ENCODE peak calls at places on chromosomes 4 and X, in ten cellular contexts. One of them, this sample, is unnamed.

GRCh38 chr4:22179124-22179874 is 230.7 kb upstream of the KCNIP4 start:
- DNase-seq in GM23338: no peak
- DNase-seq in brain microvascular endothelial cell: peak; percentile 86
- DNase-seq in fibroblast of the aortic adventitia: peak; percentile 98
- DNase-seq in tibial artery: no peak
- DNase-seq in IMR-90: peak; percentile 77
- DNase-seq in uterus: no peak
- DNase-seq in heart left ventricle: no peak
- DNase-seq in astrocyte of the spinal cord: peak; percentile 93
- DNase-seq in H9: no peak
- DNase-seq in this sample: peak; percentile 21

GRCh38 chr4:127240721-127241120 is 392.0 kb upstream of the INTU start:
- DNase-seq in heart left ventricle: no peak
- DNase-seq in fibroblast of the aortic adventitia: peak; percentile 4
- DNase-seq in uterus: no peak
- DNase-seq in astrocyte of the spinal cord: no peak
- DNase-seq in tibial artery: no peak
- DNase-seq in IMR-90: no peak
- DNase-seq in H9: no peak
- DNase-seq in GM23338: no peak
- DNase-seq in brain microvascular endothelial cell: no peak
- DNase-seq in this sample: no peak

GRCh38 chrX:13334491-13334890 is 14.6 kb upstream of the ATXN3L start:
- DNase-seq in GM23338: peak; percentile 5
- DNase-seq in heart left ventricle: no peak
- DNase-seq in IMR-90: peak; percentile 10
- DNase-seq in tibial artery: no peak
- DNase-seq in fibroblast of the aortic adventitia: peak; percentile 34
- DNase-seq in astrocyte of the spinal cord: no peak
- DNase-seq in brain microvascular endothelial cell: no peak
- DNase-seq in uterus: no peak
- DNase-seq in H9: no peak
- DNase-seq in this sample: no peak

GRCh38 chr4:22246816-22247215 is 269.1 kb downstream of the ADGRA3 start:
- DNase-seq in tibial artery: no peak
- DNase-seq in H9: no peak
- DNase-seq in IMR-90: no peak
- DNase-seq in heart left ventricle: no peak
- DNase-seq in fibroblast of the aortic adventitia: peak; percentile 11
- DNase-seq in GM23338: no peak
- DNase-seq in brain microvascular endothelial cell: no peak
- DNase-seq in astrocyte of the spinal cord: no peak
- DNase-seq in uterus: no peak
- DNase-seq in this sample: no peak

GRCh38 chrX:23788946-23789345 is 6.0 kb downstream of the SAT1 start:
- DNase-seq in brain microvascular endothelial cell: no peak
- DNase-seq in fibroblast of the aortic adventitia: no peak
- DNase-seq in tibial artery: no peak
- DNase-seq in H9: no peak
- DNase-seq in GM23338: no peak
- DNase-seq in uterus: no peak
- DNase-seq in astrocyte of the spinal cord: no peak
- DNase-seq in heart left ventricle: no peak
- DNase-seq in IMR-90: no peak
- DNase-seq in this sample: no peak

GRCh38 chr4:80183196-80184052 is 13.9 kb upstream of the PRDM8 start:
- DNase-seq in fibroblast of the aortic adventitia: no peak
- DNase-seq in brain microvascular endothelial cell: no peak
- DNase-seq in IMR-90: no peak
- DNase-seq in heart left ventricle: no peak
- DNase-seq in uterus: peak; percentile 65
- DNase-seq in astrocyte of the spinal cord: no peak
- DNase-seq in GM23338: peak; percentile 35
- DNase-seq in H9: peak; percentile 36
- DNase-seq in tibial artery: peak; percentile 36
- DNase-seq in this sample: peak; percentile 57

GRCh38 chr4:1407657-1408333 is 1.6 kb upstream of the NKX1-1 start:
- DNase-seq in fibroblast of the aortic adventitia: no peak
- DNase-seq in brain microvascular endothelial cell: no peak
- DNase-seq in GM23338: no peak
- DNase-seq in heart left ventricle: no peak
- DNase-seq in uterus: no peak
- DNase-seq in IMR-90: no peak
- DNase-seq in astrocyte of the spinal cord: no peak
- DNase-seq in tibial artery: no peak
- DNase-seq in H9: peak; percentile 22
- DNase-seq in this sample: no peak

GRCh38 chrX:63754141-63754859 is 30.7 kb downstream of the ARHGEF9 start:
- DNase-seq in astrocyte of the spinal cord: peak; percentile 7
- DNase-seq in uterus: no peak
- DNase-seq in GM23338: no peak
- DNase-seq in heart left ventricle: no peak
- DNase-seq in fibroblast of the aortic adventitia: peak; percentile 26
- DNase-seq in tibial artery: peak; percentile 18
- DNase-seq in H9: peak; percentile 22
- DNase-seq in brain microvascular endothelial cell: no peak
- DNase-seq in IMR-90: peak; percentile 15
- DNase-seq in this sample: peak; percentile 37

GRCh38 chr4:4256799-4257198 is 8.8 kb upstream of the TMEM128 start:
- DNase-seq in astrocyte of the spinal cord: no peak
- DNase-seq in heart left ventricle: no peak
- DNase-seq in fibroblast of the aortic adventitia: no peak
- DNase-seq in brain microvascular endothelial cell: no peak
- DNase-seq in GM23338: peak; percentile 7
- DNase-seq in H9: peak; percentile 50
- DNase-seq in uterus: peak; percentile 24
- DNase-seq in tibial artery: no peak
- DNase-seq in IMR-90: no peak
- DNase-seq in this sample: peak; percentile 13

GRCh38 chr4:4254666-4255065 is 6.6 kb upstream of the TMEM128 start:
- DNase-seq in fibroblast of the aortic adventitia: no peak
- DNase-seq in brain microvascular endothelial cell: no peak
- DNase-seq in GM23338: no peak
- DNase-seq in astrocyte of the spinal cord: no peak
- DNase-seq in IMR-90: no peak
- DNase-seq in H9: no peak
- DNase-seq in heart left ventricle: no peak
- DNase-seq in tibial artery: no peak
- DNase-seq in uterus: no peak
- DNase-seq in this sample: no peak

GRCh38 chr4:4259484-4260100 is 11.6 kb upstream of the TMEM128 start:
- DNase-seq in heart left ventricle: no peak
- DNase-seq in uterus: no peak
- DNase-seq in fibroblast of the aortic adventitia: no peak
- DNase-seq in H9: no peak
- DNase-seq in tibial artery: no peak
- DNase-seq in IMR-90: no peak
- DNase-seq in GM23338: peak; percentile 9
- DNase-seq in brain microvascular endothelial cell: no peak
- DNase-seq in astrocyte of the spinal cord: no peak
- DNase-seq in this sample: no peak

DNA sequence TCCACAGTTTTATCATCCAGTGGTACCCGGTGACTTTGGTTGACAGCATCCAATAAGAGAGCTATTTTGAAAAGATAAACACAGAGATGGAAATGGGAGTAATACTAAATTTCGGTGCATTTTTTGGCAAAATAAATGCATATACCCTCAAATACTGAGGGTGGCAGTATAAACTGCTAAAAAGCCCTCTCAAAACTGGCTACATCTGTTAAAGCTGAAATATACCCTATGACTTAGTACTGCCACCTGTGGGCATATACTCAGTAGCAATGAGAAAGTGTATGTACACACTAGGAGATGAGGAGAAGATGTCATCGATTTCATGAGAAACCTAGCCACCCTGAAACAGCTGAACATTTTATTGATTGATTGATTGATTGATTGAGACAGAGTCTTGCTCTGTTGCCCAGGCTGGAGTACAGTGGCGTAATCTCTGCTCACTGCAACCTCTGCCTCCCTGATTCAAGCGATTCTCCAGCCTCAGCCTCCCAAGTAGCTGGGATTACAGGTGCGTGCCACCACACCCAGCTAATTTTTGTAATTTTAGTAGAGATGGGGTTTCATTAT is 12.2 kb upstream of the TMEM128 start:
- DNase-seq in GM23338: peak; percentile 26
- DNase-seq in fibroblast of the aortic adventitia: peak; percentile 74
- DNase-seq in H9: no peak
- DNase-seq in brain microvascular endothelial cell: peak; percentile 35
- DNase-seq in uterus: no peak
- DNase-seq in IMR-90: peak; percentile 63
- DNase-seq in tibial artery: no peak
- DNase-seq in astrocyte of the spinal cord: peak; percentile 67
- DNase-seq in heart left ventricle: no peak
- DNase-seq in this sample: peak; percentile 10
- TF ChIP-seq CTCF in GM23338: peak; percentile 55
- TF ChIP-seq CTCF in fibroblast of the aortic adventitia: peak; percentile 50
- TF ChIP-seq CTCF in H9: peak; percentile 44
- TF ChIP-seq CTCF in brain microvascular endothelial cell: peak; percentile 45
- TF ChIP-seq CTCF in uterus: peak; percentile 27
- TF ChIP-seq CTCF in IMR-90: peak; percentile 59
- TF ChIP-seq CTCF in tibial artery: no peak
- TF ChIP-seq CTCF in astrocyte of the spinal cord: peak; percentile 50
- TF ChIP-seq CTCF in heart left ventricle: peak; percentile 27
- TF ChIP-seq CTCF in this sample: peak; percentile 54

GRCh38 chr4:38179690-38180299 is 219.6 kb downstream of the PTTG2 start:
- DNase-seq in IMR-90: peak; percentile 77
- DNase-seq in fibroblast of the aortic adventitia: peak; percentile 86
- DNase-seq in astrocyte of the spinal cord: peak; percentile 77
- DNase-seq in GM23338: peak; percentile 82
- DNase-seq in tibial artery: peak; percentile 69
- DNase-seq in uterus: peak; percentile 74
- DNase-seq in heart left ventricle: peak; percentile 76
- DNase-seq in brain microvascular endothelial cell: peak; percentile 61
- DNase-seq in H9: peak; percentile 69
- DNase-seq in this sample: peak; percentile 82
- TF ChIP-seq CTCF in IMR-90: peak; percentile 85
- TF ChIP-seq CTCF in fibroblast of the aortic adventitia: peak; percentile 89
- TF ChIP-seq CTCF in astrocyte of the spinal cord: peak; percentile 84
- TF ChIP-seq CTCF in GM23338: peak; percentile 100
- TF ChIP-seq CTCF in tibial artery: peak; percentile 93
- TF ChIP-seq CTCF in uterus: peak; percentile 83
- TF ChIP-seq CTCF in heart left ventricle: peak; percentile 95
- TF ChIP-seq CTCF in brain microvascular endothelial cell: peak; percentile 89
- TF ChIP-seq CTCF in H9: peak; percentile 98
- TF ChIP-seq CTCF in this sample: peak; percentile 96

GRCh38 chr4:25180524-25181131 is 20.4 kb upstream of the SEPSECS start:
- DNase-seq in fibroblast of the aortic adventitia: peak; percentile 57
- DNase-seq in H9: peak; percentile 35
- DNase-seq in heart left ventricle: no peak
- DNase-seq in IMR-90: peak; percentile 46
- DNase-seq in tibial artery: no peak
- DNase-seq in GM23338: peak; percentile 86
- DNase-seq in uterus: no peak
- DNase-seq in astrocyte of the spinal cord: peak; percentile 41
- DNase-seq in brain microvascular endothelial cell: peak; percentile 61
- DNase-seq in this sample: peak; percentile 57
- TF ChIP-seq CTCF in fibroblast of the aortic adventitia: peak; percentile 71
- TF ChIP-seq CTCF in H9: peak; percentile 92
- TF ChIP-seq CTCF in heart left ventricle: peak; percentile 64
- TF ChIP-seq CTCF in IMR-90: peak; percentile 59
- TF ChIP-seq CTCF in tibial artery: no peak
- TF ChIP-seq CTCF in GM23338: peak; percentile 94
- TF ChIP-seq CTCF in uterus: no peak
- TF ChIP-seq CTCF in astrocyte of the spinal cord: peak; percentile 68
- TF ChIP-seq CTCF in brain microvascular endothelial cell: peak; percentile 82
- TF ChIP-seq CTCF in this sample: peak; percentile 84

DNA sequence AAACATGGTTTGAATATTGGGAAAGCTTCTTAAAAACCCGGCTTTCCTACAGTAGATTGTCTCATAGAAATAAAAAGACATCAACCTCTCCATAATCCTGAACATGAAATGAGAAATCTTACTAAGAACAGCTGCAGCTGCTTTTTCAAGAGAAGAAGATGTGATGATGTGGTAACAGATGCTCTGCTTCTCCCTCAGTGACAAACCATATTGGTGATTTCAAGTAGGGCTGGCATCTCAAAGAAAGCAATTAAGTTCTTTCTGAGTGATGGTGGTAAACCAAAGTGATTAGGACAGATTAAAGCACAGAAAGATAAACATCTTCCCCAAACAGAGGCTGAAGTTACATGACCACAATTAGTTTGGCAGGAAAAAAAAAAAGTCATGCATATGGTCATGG is 1477.7 kb downstream of the RAPGEF2 start:
- DNase-seq in astrocyte of the spinal cord: no peak
- DNase-seq in uterus: no peak
- DNase-seq in fibroblast of the aortic adventitia: no peak
- DNase-seq in H9: no peak
- DNase-seq in IMR-90: no peak
- DNase-seq in brain microvascular endothelial cell: no peak
- DNase-seq in tibial artery: no peak
- DNase-seq in heart left ventricle: no peak
- DNase-seq in GM23338: no peak
- DNase-seq in this sample: no peak
- TF ChIP-seq CTCF in astrocyte of the spinal cord: no peak
- TF ChIP-seq CTCF in uterus: no peak
- TF ChIP-seq CTCF in fibroblast of the aortic adventitia: no peak
- TF ChIP-seq CTCF in H9: no peak
- TF ChIP-seq CTCF in IMR-90: no peak
- TF ChIP-seq CTCF in brain microvascular endothelial cell: no peak
- TF ChIP-seq CTCF in tibial artery: no peak
- TF ChIP-seq CTCF in heart left ventricle: no peak
- TF ChIP-seq CTCF in GM23338: no peak
- TF ChIP-seq CTCF in this sample: no peak

GRCh38 chr4:109978704-109979103 is 66.0 kb downstream of the EGF start:
- DNase-seq in tibial artery: no peak
- DNase-seq in H9: no peak
- DNase-seq in fibroblast of the aortic adventitia: no peak
- DNase-seq in astrocyte of the spinal cord: no peak
- DNase-seq in heart left ventricle: no peak
- DNase-seq in uterus: no peak
- DNase-seq in brain microvascular endothelial cell: no peak
- DNase-seq in GM23338: peak; percentile 59
- DNase-seq in IMR-90: no peak
- DNase-seq in this sample: no peak
- TF ChIP-seq CTCF in tibial artery: no peak
- TF ChIP-seq CTCF in H9: peak; percentile 58
- TF ChIP-seq CTCF in fibroblast of the aortic adventitia: peak; percentile 13
- TF ChIP-seq CTCF in astrocyte of the spinal cord: peak; percentile 14
- TF ChIP-seq CTCF in heart left ventricle: no peak
- TF ChIP-seq CTCF in uterus: no peak
- TF ChIP-seq CTCF in brain microvascular endothelial cell: no peak
- TF ChIP-seq CTCF in GM23338: peak; percentile 41
- TF ChIP-seq CTCF in IMR-90: no peak
- TF ChIP-seq CTCF in this sample: no peak